ENCODE peak calls at places on chromosome 4, in seven cellular contexts. A is A172; P is NCI-H1694 treated with DMSO at 0.1 percent for 48 hours; H is activated CD4-positive, alpha-beta T cell treated with anti-CD3 and anti-CD28 coated beads, Interleukin-2, amount 10 ng/mL, durations not matched to agents 7 days and 5 days; X is Caco-2; R is T1000; O is PC-9. F is an unnamed sample.

GRCh38 chr4:41287005-41287404 is 30.3 kb downstream of the UCHL1 start:
- DNase-seq in A (no peak), P (no peak), H (no peak), X (no peak), R (no peak), O (peak), F (no peak)

GRCh38 chr4:8473198-8473919 is 32.8 kb downstream of the TRMT44 start:
- DNase-seq in A (no peak), P (no peak), H (no peak), X (no peak), R (no peak), O (no peak), F (no peak)

GRCh38 chr4:13944095-13944501 is 316.6 kb upstream of the BOD1L1 start:
- DNase-seq in A (no peak), P (peak), H (no peak), X (no peak), R (no peak), O (no peak), F (peak)

GRCh38 chr4:139535852-139536234 is 20.2 kb downstream of the SETD7 start:
- DNase-seq in A (no peak), P (no peak), H (no peak), X (no peak), R (no peak), O (no peak), F (no peak)

GRCh38 chr4:101948055-101948454 is 157.5 kb downstream of the BANK1 start:
- DNase-seq in A (no peak), P (no peak), H (no peak), X (no peak), R (no peak), O (no peak), F (no peak)

GRCh38 chr4:140300271-140300970 is 73.0 kb upstream of the SCOC start:
- DNase-seq in A (peak), P (no peak), H (no peak), X (no peak), R (peak), O (peak), F (no peak)

GRCh38 chr4:110344165-110344564 is 131.8 kb upstream of the ENPEP start:
- DNase-seq in A (no peak), P (no peak), H (no peak), X (no peak), R (no peak), O (no peak), F (no peak)

GRCh38 chr4:119300388-119301131 is 21.4 kb downstream of the FABP2 start:
- DNase-seq in A (peak), P (no peak), H (peak), X (peak), R (no peak), O (peak), F (peak)

GRCh38 chr4:81084029-81084428 is 53.5 kb downstream of the BMP3 start:
- DNase-seq in A (no peak), P (no peak), H (no peak), X (no peak), R (no peak), O (no peak), F (no peak)

GRCh38 chr4:167622481-167623240 is 388.4 kb upstream of the SPOCK3 start:
- DNase-seq in A (peak), P (peak), H (peak), X (peak), R (no peak), O (no peak), F (no peak)

GRCh38 chr4:2794707-2795557 is 2.0 kb downstream of the SH3BP2 start:
- DNase-seq in A (peak), P (no peak), H (no peak), X (peak), R (peak), O (no peak), F (no peak)

GRCh38 chr4:182113774-182114173 is 129.4 kb upstream of the TENM3 start:
- DNase-seq in A (no peak), P (no peak), H (no peak), X (no peak), R (no peak), O (no peak), F (no peak)

GRCh38 chr4:186486172-186486571 is 69.2 kb downstream of the MTNR1A start:
- DNase-seq in A (no peak), P (no peak), H (no peak), X (no peak), R (no peak), O (no peak), F (no peak)

GRCh38 chr4:181701911-181702310 is 541.3 kb upstream of the TENM3 start:
- DNase-seq in A (no peak), P (no peak), H (no peak), X (no peak), R (no peak), O (no peak), F (no peak)

GRCh38 chr4:681736-682451 is 7.1 kb downstream of the SLC49A3 start:
- DNase-seq in A (no peak), P (no peak), H (no peak), X (peak), R (no peak), O (no peak), F (no peak)

GRCh38 chr4:133186845-133187244 is 37.8 kb downstream of the PCDH10 start:
- DNase-seq in A (peak), P (no peak), H (no peak), X (no peak), R (no peak), O (no peak), F (no peak)

GRCh38 chr4:75672461-75673026 is 667 bp downstream of the G3BP2 start:
- DNase-seq in A (peak), P (peak), H (peak), X (peak), R (peak), O (peak), F (peak)

GRCh38 chr4:179372242-179372641 is 1930.0 kb upstream of the AGA start:
- DNase-seq in A (no peak), P (no peak), H (no peak), X (no peak), R (no peak), O (no peak), F (no peak)

GRCh38 chr4:180665994-180666818 is 1577.0 kb upstream of the TENM3 start:
- DNase-seq in A (peak), P (peak), H (peak), X (no peak), R (no peak), O (no peak), F (no peak)

GRCh38 chr4:149077142-149077541 is 634.9 kb upstream of the NR3C2 start:
- DNase-seq in A (peak), P (no peak), H (no peak), X (no peak), R (no peak), O (no peak), F (no peak)